ENCODE peak calls at places on chromosomes 2 and 18, in seven cellular contexts. One of them, this sample, is unnamed.

GRCh38 chr2:206368933-206369569 is 74.3 kb upstream of the ADAM23 start:
- DNase-seq in A549: no peak
- DNase-seq in iPS-NIHi11: no peak
- DNase-seq in prostate gland: no peak
- DNase-seq in IMR-90: no peak
- DNase-seq in pancreas: no peak
- DNase-seq in H1: no peak
- DNase-seq in this sample: no peak

GRCh38 chr2:6394266-6394665 is 471.4 kb downstream of the CMPK2 start:
- DNase-seq in A549: no peak
- DNase-seq in iPS-NIHi11: no peak
- DNase-seq in prostate gland: no peak
- DNase-seq in IMR-90: no peak
- DNase-seq in pancreas: no peak
- DNase-seq in H1: no peak
- DNase-seq in this sample: no peak

GRCh38 chr2:148300534-148300933 is 279.6 kb downstream of the MBD5 start:
- DNase-seq in A549: no peak
- DNase-seq in iPS-NIHi11: no peak
- DNase-seq in prostate gland: no peak
- DNase-seq in IMR-90: peak
- DNase-seq in pancreas: no peak
- DNase-seq in H1: no peak
- DNase-seq in this sample: no peak

GRCh38 chr18:37545461-37545860 is 20.1 kb downstream of the CELF4 start:
- DNase-seq in A549: no peak
- DNase-seq in iPS-NIHi11: no peak
- DNase-seq in prostate gland: no peak
- DNase-seq in IMR-90: no peak
- DNase-seq in pancreas: no peak
- DNase-seq in H1: no peak
- DNase-seq in this sample: no peak

GRCh38 chr2:173307287-173307686 is 47.4 kb upstream of the CDCA7 start:
- DNase-seq in A549: no peak
- DNase-seq in iPS-NIHi11: peak
- DNase-seq in prostate gland: no peak
- DNase-seq in IMR-90: no peak
- DNase-seq in pancreas: no peak
- DNase-seq in H1: no peak
- DNase-seq in this sample: peak

GRCh38 chr2:158266106-158266505 is 164.4 kb downstream of the UPP2 start:
- DNase-seq in A549: no peak
- DNase-seq in iPS-NIHi11: no peak
- DNase-seq in prostate gland: no peak
- DNase-seq in IMR-90: no peak
- DNase-seq in pancreas: no peak
- DNase-seq in H1: no peak
- DNase-seq in this sample: no peak

GRCh38 chr18:58209326-58209725 is 165.3 kb downstream of the NEDD4L start:
- DNase-seq in A549: no peak
- DNase-seq in iPS-NIHi11: no peak
- DNase-seq in prostate gland: no peak
- DNase-seq in IMR-90: peak
- DNase-seq in pancreas: no peak
- DNase-seq in H1: no peak
- DNase-seq in this sample: no peak

GRCh38 chr2:232255033-232255432 is 123.5 kb upstream of the ALPP start:
- DNase-seq in A549: no peak
- DNase-seq in iPS-NIHi11: no peak
- DNase-seq in prostate gland: no peak
- DNase-seq in IMR-90: no peak
- DNase-seq in pancreas: no peak
- DNase-seq in H1: no peak
- DNase-seq in this sample: no peak

GRCh38 chr2:235859651-235860050 is 308.5 kb downstream of the GBX2 start:
- DNase-seq in A549: no peak
- DNase-seq in iPS-NIHi11: no peak
- DNase-seq in prostate gland: no peak
- DNase-seq in IMR-90: no peak
- DNase-seq in pancreas: no peak
- DNase-seq in H1: no peak
- DNase-seq in this sample: no peak

GRCh38 chr2:1613731-1614354 is 130.5 kb downstream of the PXDN start:
- DNase-seq in A549: no peak
- DNase-seq in iPS-NIHi11: peak
- DNase-seq in prostate gland: no peak
- DNase-seq in IMR-90: peak
- DNase-seq in pancreas: no peak
- DNase-seq in H1: no peak
- DNase-seq in this sample: no peak

GRCh38 chr2:121074322-121074932 is 210.6 kb downstream of the TFCP2L1 start:
- DNase-seq in A549: no peak
- DNase-seq in iPS-NIHi11: no peak
- DNase-seq in prostate gland: no peak
- DNase-seq in IMR-90: no peak
- DNase-seq in pancreas: no peak
- DNase-seq in H1: no peak
- DNase-seq in this sample: no peak

GRCh38 chr2:174771631-174772491 is 7.6 kb upstream of the CHRNA1 start:
- DNase-seq in A549: peak
- DNase-seq in iPS-NIHi11: peak
- DNase-seq in prostate gland: peak
- DNase-seq in IMR-90: peak
- DNase-seq in pancreas: peak
- DNase-seq in H1: peak
- DNase-seq in this sample: peak

GRCh38 chr2:128554151-128554769 is 235.6 kb upstream of the HS6ST1 start:
- DNase-seq in A549: no peak
- DNase-seq in iPS-NIHi11: no peak
- DNase-seq in prostate gland: no peak
- DNase-seq in IMR-90: no peak
- DNase-seq in pancreas: no peak
- DNase-seq in H1: no peak
- DNase-seq in this sample: no peak

GRCh38 chr18:77897606-77898005 is 648.0 kb downstream of the GALR1 start:
- DNase-seq in A549: no peak
- DNase-seq in iPS-NIHi11: no peak
- DNase-seq in prostate gland: no peak
- DNase-seq in IMR-90: no peak
- DNase-seq in pancreas: no peak
- DNase-seq in H1: no peak
- DNase-seq in this sample: no peak

GRCh38 chr2:53475320-53475719 is 292.3 kb upstream of the CHAC2 start:
- DNase-seq in A549: no peak
- DNase-seq in iPS-NIHi11: no peak
- DNase-seq in prostate gland: no peak
- DNase-seq in IMR-90: peak
- DNase-seq in pancreas: no peak
- DNase-seq in H1: no peak
- DNase-seq in this sample: no peak

GRCh38 chr18:13368080-13368813 is 149.7 kb downstream of the LDLRAD4 start:
- DNase-seq in A549: no peak
- DNase-seq in iPS-NIHi11: no peak
- DNase-seq in prostate gland: no peak
- DNase-seq in IMR-90: no peak
- DNase-seq in pancreas: no peak
- DNase-seq in H1: no peak
- DNase-seq in this sample: no peak

GRCh38 chr2:84302513-84303412 is 156.3 kb downstream of the SUCLG1 start:
- DNase-seq in A549: peak
- DNase-seq in iPS-NIHi11: peak
- DNase-seq in prostate gland: peak
- DNase-seq in IMR-90: peak
- DNase-seq in pancreas: no peak
- DNase-seq in H1: peak
- DNase-seq in this sample: no peak

GRCh38 chr18:10381951-10382350 is 72.5 kb upstream of the APCDD1 start:
- DNase-seq in A549: no peak
- DNase-seq in iPS-NIHi11: no peak
- DNase-seq in prostate gland: no peak
- DNase-seq in IMR-90: peak
- DNase-seq in pancreas: no peak
- DNase-seq in H1: no peak
- DNase-seq in this sample: no peak

GRCh38 chr18:27604583-27604982 is 419.5 kb upstream of the CHST9 start:
- DNase-seq in A549: no peak
- DNase-seq in iPS-NIHi11: no peak
- DNase-seq in prostate gland: no peak
- DNase-seq in IMR-90: peak
- DNase-seq in pancreas: no peak
- DNase-seq in H1: no peak
- DNase-seq in this sample: peak

GRCh38 chr2:85245891-85246290 is 81.9 kb downstream of the TGOLN2 start:
- DNase-seq in A549: no peak
- DNase-seq in iPS-NIHi11: no peak
- DNase-seq in prostate gland: no peak
- DNase-seq in IMR-90: no peak
- DNase-seq in pancreas: no peak
- DNase-seq in H1: no peak
- DNase-seq in this sample: no peak

This sample was measured in iPS DF 19.7.